ENCODE peak calls at places on chromosomes 13 and 19, in four cellular contexts. A is NCI-H524, Q is nucleus accumbens, C is H7. M is an unnamed sample.

GRCh38 chr13:67614013-67614412 is 383.9 kb upstream of the PCDH9 start:
- DNase-seq in A (no peak), Q (no peak), C (no peak), M (no peak)

GRCh38 chr19:40006273-40006691 is 9.4 kb downstream of the ZNF546 start:
- DNase-seq in A (no peak), Q (no peak), C (no peak), M (no peak)

GRCh38 chr19:35740108-35740422 is 2.2 kb downstream of the IGFLR1 start:
- DNase-seq in A (no peak), Q (no peak), C (no peak), M (no peak)

GRCh38 chr19:2905918-2906519 is 5.3 kb downstream of the ZNF57 start:
- DNase-seq in A (no peak), Q (no peak), C (no peak), M (no peak)

GRCh38 chr13:46492946-46493345 is 60.0 kb upstream of the LRCH1 start:
- DNase-seq in A (peak; percentile 11), Q (no peak), C (peak; percentile 39), M (peak; percentile 31)

GRCh38 chr13:73722120-73722519 is 412.1 kb downstream of the KLF12 start:
- DNase-seq in A (peak; percentile 7), Q (no peak), C (peak; percentile 16), M (no peak)

GRCh38 chr19:36009220-36009619 is 607 bp upstream of the SYNE4 start:
- DNase-seq in A (no peak), Q (peak; percentile 23), C (peak; percentile 91), M (no peak)

GRCh38 chr13:75135325-75135825 is 346.6 kb downstream of the TBC1D4 start:
- DNase-seq in A (no peak), Q (no peak), C (no peak), M (no peak)

GRCh38 chr13:44653261-44653660 is 77.1 kb upstream of the TSC22D1 start:
- DNase-seq in A (no peak), Q (no peak), C (no peak), M (no peak)

GRCh38 chr13:76331948-76332712 is 554.1 kb downstream of the KCTD12 start:
- DNase-seq in A (no peak), Q (no peak), C (no peak), M (no peak)

GRCh38 chr19:15780595-15781418 is 6.7 kb upstream of the OR10H5 start:
- DNase-seq in A (no peak), Q (no peak), C (no peak), M (peak; percentile 7)

GRCh38 chr13:111034811-111035210 is 80.3 kb upstream of the ARHGEF7 start:
- DNase-seq in A (no peak), Q (no peak), C (no peak), M (no peak)

GRCh38 chr13:35512271-35512920 is 35.9 kb upstream of the MAB21L1 start:
- DNase-seq in A (no peak), Q (no peak), C (no peak), M (no peak)

GRCh38 chr13:51995677-51996551 is 15.3 kb downstream of the ATP7B start:
- DNase-seq in A (peak; percentile 57), Q (no peak), C (no peak), M (peak; percentile 24)

GRCh38 chr19:10625762-10626138 is 397 bp downstream of the SLC44A2 start:
- DNase-seq in A (no peak), Q (no peak), C (no peak), M (no peak)

GRCh38 chr13:113646921-113647340 is 11.1 kb downstream of the ATP4B start:
- DNase-seq in A (no peak), Q (no peak), C (peak; percentile 18), M (no peak)

GRCh38 chr19:17159466-17160393 is 55.4 kb upstream of the USE1 start:
- DNase-seq in A (no peak), Q (no peak), C (peak; percentile 88), M (no peak)

M was measured in globus pallidus.